ENCODE peak calls at places on chromosome 12, in ten cellular contexts. Y is T-helper 17 cell; A is activated gamma-delta T cell treated with anti-CD3 and anti-CD28 coated beads, Interleukin-2, amount 50 U/mL, for 16 hours; G is naive thymus-derived CD4-positive, alpha-beta T cell; N is natural killer cell; J is hepatic stellate cell; D is GM12865; Q is dorsolateral prefrontal cortex; O is GM12864; I is Peyer's patch. T is an unnamed sample.

GRCh38 chr12:45269407-45269741 is 53.5 kb downstream of the ANO6 start:
- DNase-seq in Y (no peak), A (no peak), G (no peak), N (no peak), J (no peak), D (no peak), Q (no peak), O (no peak), I (no peak), T (no peak)

GRCh38 chr12:25585021-25585523 is 32.0 kb upstream of the LMNTD1 start:
- DNase-seq in Y (no peak), A (no peak), G (no peak), N (no peak), J (no peak), D (no peak), Q (no peak), O (no peak), I (no peak), T (no peak)

GRCh38 chr12:110563702-110564470 is 19.2 kb downstream of the PPTC7 start:
- DNase-seq in Y (no peak), A (no peak), G (no peak), N (no peak), J (no peak), D (no peak), Q (no peak), O (no peak), I (no peak), T (no peak)

GRCh38 chr12:47085815-47086252 is 6.1 kb upstream of the AMIGO2 start:
- DNase-seq in Y (no peak), A (peak), G (peak), N (peak), J (peak), D (no peak), Q (no peak), O (no peak), I (no peak), T (peak)

GRCh38 chr12:89085421-89085820 is 266.9 kb downstream of the DUSP6 start:
- DNase-seq in Y (no peak), A (no peak), G (no peak), N (no peak), J (no peak), D (no peak), Q (no peak), O (no peak), I (no peak), T (peak)

GRCh38 chr12:89235189-89235993 is 116.9 kb downstream of the DUSP6 start:
- DNase-seq in Y (no peak), A (no peak), G (no peak), N (no peak), J (no peak), D (no peak), Q (no peak), O (no peak), I (no peak), T (no peak)

GRCh38 chr12:31797230-31797872 is 68.5 kb upstream of the AMN1 start:
- DNase-seq in Y (no peak), A (no peak), G (peak), N (no peak), J (no peak), D (no peak), Q (no peak), O (no peak), I (no peak), T (no peak)

GRCh38 chr12:125013816-125014442 is 20.5 kb downstream of the BRI3BP start:
- DNase-seq in Y (no peak), A (no peak), G (no peak), N (no peak), J (no peak), D (no peak), Q (no peak), O (no peak), I (no peak), T (no peak)

GRCh38 chr12:131085816-131086591 is 132.3 kb downstream of the ADGRD1 start:
- DNase-seq in Y (no peak), A (no peak), G (no peak), N (no peak), J (no peak), D (no peak), Q (peak), O (no peak), I (no peak), T (no peak)

GRCh38 chr12:7189398-7190267 is at the start of gene PEX5:
- DNase-seq in Y (peak), A (peak), G (peak), N (peak), J (peak), D (peak), Q (peak), O (peak), I (peak), T (peak)

GRCh38 chr12:46153267-46153872 is 115.5 kb downstream of the SLC38A1 start:
- DNase-seq in Y (no peak), A (no peak), G (no peak), N (no peak), J (peak), D (peak), Q (no peak), O (no peak), I (no peak), T (no peak)

GRCh38 chr12:108798551-108799221 is 58.7 kb downstream of the SSH1 start:
- DNase-seq in Y (no peak), A (no peak), G (no peak), N (no peak), J (no peak), D (no peak), Q (peak), O (no peak), I (no peak), T (no peak)

GRCh38 chr12:106073179-106073578 is 65.6 kb downstream of the NUAK1 start:
- DNase-seq in Y (no peak), A (no peak), G (no peak), N (no peak), J (no peak), D (peak), Q (no peak), O (peak), I (no peak), T (no peak)

GRCh38 chr12:124520896-124521295 is 46.5 kb downstream of the NCOR2 start:
- DNase-seq in Y (no peak), A (no peak), G (no peak), N (no peak), J (no peak), D (no peak), Q (no peak), O (no peak), I (no peak), T (no peak)

GRCh38 chr12:89494411-89495231 is 30.0 kb downstream of the GALNT4 start:
- DNase-seq in Y (no peak), A (peak), G (no peak), N (no peak), J (peak), D (peak), Q (no peak), O (no peak), I (no peak), T (no peak)

GRCh38 chr12:61821381-61821780 is 438.8 kb upstream of the USP15 start:
- DNase-seq in Y (no peak), A (no peak), G (no peak), N (no peak), J (no peak), D (no peak), Q (no peak), O (no peak), I (no peak), T (no peak)

GRCh38 chr12:54853933-54854538 is at the start of gene MUCL1:
- DNase-seq in Y (peak), A (peak), G (peak), N (peak), J (peak), D (peak), Q (no peak), O (peak), I (no peak), T (peak)

GRCh38 chr12:46304080-46304479 is 35.2 kb upstream of the SLC38A1 start:
- DNase-seq in Y (no peak), A (no peak), G (no peak), N (no peak), J (no peak), D (no peak), Q (no peak), O (no peak), I (no peak), T (no peak)

GRCh38 chr12:19482551-19483109 is 43.3 kb downstream of the AEBP2 start:
- DNase-seq in Y (peak), A (peak), G (no peak), N (no peak), J (no peak), D (peak), Q (no peak), O (peak), I (no peak), T (no peak)

GRCh38 chr12:105748806-105749600 is 389.8 kb downstream of the NUAK1 start:
- DNase-seq in Y (no peak), A (no peak), G (no peak), N (no peak), J (peak), D (no peak), Q (peak), O (no peak), I (no peak), T (peak)

GRCh38 chr12:26571539-26571938 is 261.5 kb downstream of the ITPR2 start:
- DNase-seq in Y (no peak), A (no peak), G (no peak), N (no peak), J (no peak), D (no peak), Q (no peak), O (no peak), I (no peak), T (no peak)

GRCh38 chr12:64678835-64679234 is 68.5 kb downstream of the RASSF3 start:
- DNase-seq in Y (no peak), A (no peak), G (no peak), N (no peak), J (no peak), D (no peak), Q (no peak), O (no peak), I (no peak), T (no peak)

GRCh38 chr12:92886131-92886530 is 43.0 kb downstream of the EEA1 start:
- DNase-seq in Y (no peak), A (no peak), G (no peak), N (no peak), J (no peak), D (no peak), Q (no peak), O (no peak), I (no peak), T (no peak)

GRCh38 chr12:52566847-52567291 is 6.8 kb downstream of the KRT74 start:
- DNase-seq in Y (no peak), A (peak), G (no peak), N (peak), J (no peak), D (no peak), Q (no peak), O (no peak), I (no peak), T (no peak)

GRCh38 chr12:71846322-71846940 is 6.9 kb downstream of the TBC1D15 start:
- DNase-seq in Y (no peak), A (no peak), G (peak), N (no peak), J (peak), D (peak), Q (no peak), O (no peak), I (no peak), T (peak)

GRCh38 chr12:116996648-116997047 is 85.9 kb downstream of the FBXW8 start:
- DNase-seq in Y (no peak), A (no peak), G (no peak), N (no peak), J (no peak), D (no peak), Q (no peak), O (no peak), I (no peak), T (no peak)

GRCh38 chr12:110901401-110901800 is 19.0 kb downstream of the MYL2 start:
- DNase-seq in Y (no peak), A (no peak), G (no peak), N (no peak), J (no peak), D (no peak), Q (no peak), O (no peak), I (no peak), T (no peak)

GRCh38 chr12:132167610-132168310 is 23.5 kb downstream of the NOC4L start:
- DNase-seq in Y (no peak), A (no peak), G (no peak), N (no peak), J (no peak), D (no peak), Q (no peak), O (no peak), I (no peak), T (no peak)

GRCh38 chr12:22543246-22544037 is 900 bp downstream of the C2CD5 start:
- DNase-seq in Y (peak), A (peak), G (peak), N (peak), J (peak), D (peak), Q (peak), O (peak), I (peak), T (no peak)

GRCh38 chr12:27343255-27344000 is 10.8 kb downstream of the BMAL2 start:
- DNase-seq in Y (no peak), A (no peak), G (no peak), N (no peak), J (peak), D (no peak), Q (no peak), O (no peak), I (no peak), T (peak)

GRCh38 chr12:120710805-120711296 is 593 bp downstream of the UNC119B start:
- DNase-seq in Y (no peak), A (no peak), G (peak), N (no peak), J (peak), D (peak), Q (no peak), O (no peak), I (no peak), T (no peak)

GRCh38 chr12:129681830-129682229 is 222.0 kb downstream of the TMEM132D start:
- DNase-seq in Y (no peak), A (no peak), G (no peak), N (no peak), J (no peak), D (no peak), Q (no peak), O (no peak), I (no peak), T (no peak)

GRCh38 chr12:3313655-3314305 is 177.2 kb upstream of the PRMT8 start:
- DNase-seq in Y (no peak), A (no peak), G (no peak), N (no peak), J (peak), D (peak), Q (peak), O (no peak), I (no peak), T (no peak)

GRCh38 chr12:128942960-128943477 is 89.7 kb downstream of the GLT1D1 start:
- DNase-seq in Y (no peak), A (no peak), G (no peak), N (no peak), J (no peak), D (no peak), Q (no peak), O (no peak), I (no peak), T (no peak)

GRCh38 chr12:4145990-4146859 is 127.3 kb upstream of the CCND2 start:
- DNase-seq in Y (no peak), A (peak), G (no peak), N (no peak), J (no peak), D (peak), Q (no peak), O (peak), I (no peak), T (no peak)

GRCh38 chr12:114687802-114688201 is 3.8 kb upstream of the TBX3 start:
- DNase-seq in Y (no peak), A (no peak), G (no peak), N (no peak), J (no peak), D (no peak), Q (no peak), O (no peak), I (no peak), T (no peak)

GRCh38 chr12:117707861-117708260 is 260.9 kb downstream of the KSR2 start:
- DNase-seq in Y (no peak), A (no peak), G (no peak), N (no peak), J (no peak), D (no peak), Q (no peak), O (no peak), I (no peak), T (no peak)

T was measured in pulmonary artery endothelial cell.